ENCODE peak calls at places on chromosomes 6 and 20, in five cellular contexts. U, F, V, A and M are unnamed samples.

GRCh38 chr6:164035912-164036485 is 621.5 kb downstream of the QKI start:
- DNase-seq in F (no peak), A (no peak), V (no peak), U (no peak), M (no peak)

GRCh38 chr6:2843138-2843740 is 1.6 kb upstream of the SERPINB1 start:
- DNase-seq in V (no peak), A (no peak), U (no peak), F (no peak), M (no peak)

GRCh38 chr6:1197309-1197708 is 114.6 kb upstream of the FOXQ1 start:
- DNase-seq in U (no peak), A (no peak), V (no peak), F (no peak), M (no peak)

GRCh38 chr20:17747431-17747846 is 47.7 kb downstream of the BANF2 start:
- DNase-seq in A (no peak), U (peak; percentile 94), V (peak; percentile 90), F (no peak), M (no peak)

GRCh38 chr20:44051661-44052000 is 135.4 kb downstream of the JPH2 start:
- DNase-seq in F (no peak), V (no peak), U (no peak), A (peak; percentile 22), M (no peak)

GRCh38 chr6:149028767-149029405 is 282.1 kb downstream of the UST start:
- DNase-seq in U (peak; percentile 95), F (peak; percentile 77), V (peak; percentile 83), A (no peak), M (peak; percentile 78)

GRCh38 chr6:155974967-155975366 is 519.3 kb upstream of the NOX3 start:
- DNase-seq in F (peak; percentile 14), U (no peak), A (no peak), V (no peak), M (no peak)

GRCh38 chr20:56519551-56519950 is 5.0 kb upstream of the FAM209A start:
- DNase-seq in F (no peak), U (no peak), A (no peak), V (no peak), M (no peak)

GRCh38 chr6:57097596-57097995 is 7.6 kb downstream of the ZNF451 start:
- DNase-seq in V (peak; percentile 11), A (no peak), U (peak; percentile 59), F (no peak), M (no peak)

GRCh38 chr6:32139590-32139989 is 9.5 kb upstream of the FKBPL start:
- DNase-seq in V (no peak), F (no peak), A (no peak), U (no peak), M (no peak)

GRCh38 chr6:165260462-165260861 is 48.9 kb downstream of the C6orf118 start:
- DNase-seq in A (no peak), F (no peak), V (no peak), U (no peak), M (no peak)

GRCh38 chr6:169559001-169559441 is 142.8 kb downstream of the WDR27 start:
- DNase-seq in F (no peak), V (no peak), A (no peak), U (peak; percentile 37), M (no peak)

GRCh38 chr6:69917834-69918233 is 51.5 kb downstream of the COL19A1 start:
- DNase-seq in A (no peak), U (peak; percentile 77), F (no peak), V (peak; percentile 81), M (peak; percentile 37)

GRCh38 chr6:92756912-92757311 is 662.4 kb downstream of the EPHA7 start:
- DNase-seq in V (peak; percentile 70), U (peak; percentile 65), F (no peak), A (no peak), M (no peak)

GRCh38 chr20:38129893-38130609 is 35.0 kb downstream of the TGM2 start:
- DNase-seq in V (no peak), A (no peak), F (no peak), U (no peak), M (no peak)

DNA sequence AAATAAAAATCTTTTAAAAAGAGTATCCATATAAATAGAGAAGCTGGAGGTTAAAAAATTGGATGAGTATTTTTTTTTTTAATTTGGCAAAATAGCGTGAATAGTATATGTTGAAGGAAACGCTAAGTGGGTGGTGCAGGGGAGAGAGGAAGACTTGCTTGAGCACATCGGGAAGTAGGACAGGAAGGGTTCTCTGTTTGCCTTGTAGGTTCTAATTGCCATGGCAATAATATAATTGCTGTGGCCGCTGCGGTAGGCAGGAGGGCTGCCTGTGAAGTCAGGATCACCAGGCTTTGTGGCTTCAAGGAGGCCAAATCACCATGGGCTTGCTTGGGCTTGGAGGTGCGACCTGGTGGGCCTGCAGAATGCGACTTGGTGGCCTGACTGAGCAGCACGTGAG is 35.1 kb downstream of the IGF2R start:
- DNase-seq in V (no peak), A (no peak), F (no peak), U (no peak), M (no peak)
- H2BK5ac ChIP-seq in V (no peak overlapping the region), A (no peak overlapping the region), F (peak overlapping the region; percentile 87), U (no peak overlapping the region), M (no peak overlapping the region)

DNA sequence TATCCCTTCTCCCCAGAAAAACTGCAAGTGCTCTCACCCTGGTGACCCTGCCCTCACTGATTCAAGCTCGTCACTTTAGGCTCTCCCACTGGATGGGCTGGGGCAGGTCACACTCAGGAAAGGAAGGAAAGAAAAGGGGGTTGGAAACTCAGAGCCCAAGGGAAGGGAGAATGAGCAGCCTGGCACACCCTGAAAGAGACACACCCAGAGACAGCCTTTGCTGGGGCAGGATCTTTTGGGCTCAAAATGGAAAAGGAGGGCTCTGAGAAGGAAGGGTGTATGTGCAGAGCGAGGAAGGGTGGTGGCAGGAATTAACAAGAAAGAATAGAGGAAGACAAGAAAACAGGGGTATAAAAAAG is 2.5 kb downstream of the PPP1R18 start:
- DNase-seq in F (no peak), U (no peak), V (no peak), A (no peak), M (no peak)
- H2BK5ac ChIP-seq in F (no peak overlapping the region), U (peak overlapping the region; percentile 96), V (no peak overlapping the region), A (no peak overlapping the region), M (no peak overlapping the region)

GRCh38 chr6:17983712-17984111 is 3.7 kb downstream of the KIF13A start:
- DNase-seq in A (no peak), V (no peak), U (no peak), F (no peak), M (no peak)
- H2BK5ac ChIP-seq in A (no peak overlapping the region), V (no peak overlapping the region), U (no peak overlapping the region), F (no peak overlapping the region), M (no peak overlapping the region)

GRCh38 chr6:125533710-125534397 is 215.6 kb upstream of the HEY2 start:
- DNase-seq in F (no peak), A (peak; percentile 66), U (no peak), V (no peak), M (peak; percentile 80)
- H2BK5ac ChIP-seq in F (peak overlapping the region; percentile 67), A (no peak overlapping the region), U (no peak overlapping the region), V (no peak overlapping the region), M (peak overlapping the region; percentile 79)

DNA sequence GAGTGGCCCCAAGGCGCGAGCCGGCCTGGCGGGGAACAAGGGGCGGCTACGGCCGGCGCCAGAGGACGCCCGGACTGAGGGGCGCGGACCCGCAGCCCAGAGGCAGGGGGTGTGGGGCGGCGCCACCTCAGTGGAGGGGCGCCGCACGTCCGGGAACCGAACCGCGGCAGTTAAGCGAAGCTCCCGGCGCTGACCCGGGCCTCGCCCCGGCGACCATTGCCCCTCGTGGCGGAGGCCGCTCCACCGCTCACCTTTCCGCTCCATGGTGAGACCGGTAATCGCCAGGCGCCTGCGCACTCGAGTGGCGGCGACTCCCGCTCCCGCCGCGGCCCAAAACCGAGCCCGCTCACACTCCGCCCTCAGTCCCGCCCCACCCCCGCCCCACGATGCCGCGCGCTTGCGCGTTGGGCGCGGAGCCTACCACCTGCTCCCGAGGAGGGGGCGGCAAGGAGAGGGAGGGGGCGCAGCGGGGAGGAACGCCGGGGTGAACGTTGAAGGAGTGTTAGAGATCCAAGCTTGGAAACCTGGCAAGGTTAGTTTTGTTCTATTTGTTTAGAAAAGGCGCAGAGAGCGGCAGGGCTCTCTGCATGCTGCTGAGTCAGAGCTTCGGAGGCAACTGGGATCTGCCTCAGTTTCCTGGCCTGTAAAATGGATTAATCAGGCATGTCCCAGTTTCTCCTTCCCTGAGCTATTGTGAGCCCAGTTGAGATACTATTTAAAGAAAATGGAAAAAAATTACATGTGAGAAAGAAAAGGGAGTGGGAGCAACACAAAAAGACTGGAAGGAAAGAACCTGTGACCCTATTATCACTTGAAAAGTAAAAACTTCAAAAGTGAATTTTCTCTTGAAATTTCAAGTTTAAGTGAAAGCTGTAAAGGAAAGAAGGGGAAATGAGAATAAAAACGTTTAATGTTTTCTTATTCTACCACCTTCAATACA is at the start of gene SRPK1:
- DNase-seq in U (peak; percentile 74), A (peak; percentile 95), V (peak; percentile 81), F (peak; percentile 90), M (peak; percentile 93)
- H2BK5ac ChIP-seq in U (peak within 1 kb of the TSS; percentile 78), A (no peak within 1 kb of the TSS), V (no peak within 1 kb of the TSS), F (no peak within 1 kb of the TSS), M (peak within 1 kb of the TSS; percentile 13)

DNA sequence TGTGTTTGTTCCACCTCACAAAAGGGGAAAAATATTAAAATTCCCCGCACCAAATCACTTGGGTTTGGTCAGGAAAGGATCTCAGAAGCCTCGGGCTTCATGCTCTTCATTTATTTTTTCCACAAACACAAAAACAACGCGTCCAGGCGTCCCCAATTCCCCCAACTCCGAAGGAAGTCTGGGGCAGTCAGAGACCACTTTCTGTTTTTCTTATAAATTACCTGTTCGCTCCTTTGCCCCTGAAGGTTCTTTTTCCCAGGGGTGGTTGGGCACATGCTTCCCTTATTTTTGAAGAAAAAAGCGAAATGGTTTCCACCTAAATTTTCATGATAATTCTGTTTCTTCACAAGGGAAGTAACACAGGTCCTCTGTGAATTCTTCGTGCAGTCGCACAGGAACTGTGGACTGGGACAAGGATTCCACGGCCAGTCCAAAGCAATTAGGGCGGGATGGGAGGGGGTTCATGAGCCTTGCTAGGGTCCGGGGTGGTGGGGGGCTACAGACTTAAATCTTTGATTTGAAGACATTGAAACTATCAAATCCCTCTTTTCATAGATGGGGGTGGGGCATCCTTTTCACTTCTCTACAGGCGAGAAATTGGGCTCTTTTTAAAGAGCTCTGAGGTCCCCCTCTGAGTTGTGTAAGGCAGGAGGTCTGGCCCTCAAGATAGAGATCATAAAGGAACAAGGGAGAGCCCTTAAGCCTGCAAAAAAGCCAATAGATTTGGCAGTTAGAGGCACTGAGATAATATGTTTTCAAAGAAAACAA is 30.5 kb upstream of the HFE start:
- DNase-seq in U (peak; percentile 11), V (no peak), F (no peak), A (no peak), M (peak; percentile 59)
- H2BK5ac ChIP-seq in U (peak overlapping the region; percentile 88), V (no peak overlapping the region), F (no peak overlapping the region), A (peak overlapping the region; percentile 51), M (peak overlapping the region; percentile 57)

GRCh38 chr6:33276864-33277662 is at the start of gene B3GALT4:
- DNase-seq in U (peak; percentile 68), A (peak; percentile 96), F (peak; percentile 81), V (peak; percentile 77), M (peak; percentile 97)
- H2BK5ac ChIP-seq in U (peak within 1 kb of the TSS; percentile 62), A (no peak within 1 kb of the TSS), F (peak within 1 kb of the TSS; percentile 76), V (peak within 1 kb of the TSS; percentile 8), M (peak within 1 kb of the TSS; percentile 59)

DNA sequence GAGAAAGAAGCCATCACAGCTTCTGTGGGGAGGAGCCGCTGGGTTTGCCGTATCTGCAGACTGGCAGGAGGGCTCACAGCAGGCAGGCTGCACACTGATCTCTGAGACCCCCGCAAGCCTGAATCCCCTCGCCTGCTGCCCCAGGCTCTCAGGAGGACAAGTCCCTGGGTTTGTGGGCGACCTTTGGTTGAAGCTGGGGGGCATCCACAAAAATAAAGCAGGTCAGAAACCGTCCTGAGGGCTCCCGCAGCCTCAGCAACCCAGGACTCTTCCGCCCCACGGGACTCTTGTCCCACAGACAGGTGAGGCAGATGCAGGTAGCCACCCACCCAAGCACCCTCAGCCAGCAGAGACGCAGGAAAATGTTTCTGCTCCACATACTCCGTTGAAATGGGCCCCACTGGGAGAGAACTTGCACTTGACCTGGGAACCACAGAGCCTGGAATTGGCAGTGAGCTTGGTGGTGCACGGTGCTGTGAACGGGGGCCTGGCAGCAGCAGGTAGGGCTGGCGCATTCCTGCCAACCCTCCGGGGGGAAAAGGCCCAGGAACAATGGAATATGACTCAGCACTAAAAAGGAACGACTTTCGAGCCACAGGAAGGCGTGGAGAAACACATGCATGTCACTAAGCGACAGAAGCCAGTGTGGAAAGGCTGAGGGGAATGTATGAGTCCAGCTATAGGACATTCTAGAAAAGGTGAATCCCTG is 89.9 kb downstream of the YTHDF1 start:
- DNase-seq in A (peak; percentile 24), V (no peak), F (no peak), U (no peak), M (no peak)
- H2BK5ac ChIP-seq in A (no peak overlapping the region), V (no peak overlapping the region), F (no peak overlapping the region), U (no peak overlapping the region), M (no peak overlapping the region)